ENCODE peak calls at places on chromosomes 11 and 22, in eight cellular contexts. W is A549, I is body of pancreas, U is adrenal gland, M is stomach, N is HepG2, R is Peyer's patch, E is IMR-90. V is an unnamed sample.

GRCh38 chr11:24509114-24509513 is 12.3 kb downstream of the LUZP2 start:
- DNase-seq in M (no peak), N (no peak), R (no peak), W (no peak), I (no peak), E (peak), U (no peak), V (no peak)

GRCh38 chr11:120608760-120609211 is 97.2 kb downstream of the GRIK4 start:
- DNase-seq in U (peak), W (no peak), E (no peak), I (peak), M (no peak), N (no peak), R (no peak), V (no peak)

GRCh38 chr11:88411265-88411664 is 73.7 kb upstream of the CTSC start:
- DNase-seq in E (peak), M (no peak), R (no peak), W (no peak), N (no peak), I (no peak), U (no peak), V (no peak)

GRCh38 chr11:76810151-76810853 is 27.1 kb downstream of the TSKU start:
- DNase-seq in U (peak), R (no peak), M (no peak), I (peak), N (no peak), E (no peak), W (peak), V (peak)

GRCh38 chr11:83220279-83220678 is 26.8 kb downstream of the ANKRD42 start:
- DNase-seq in U (no peak), I (no peak), R (no peak), E (no peak), W (no peak), N (no peak), M (no peak), V (no peak)

GRCh38 chr11:120336641-120337132 is 474 bp downstream of the ARHGEF12 start:
- DNase-seq in E (peak), N (no peak), U (peak), W (peak), M (no peak), R (no peak), I (no peak), V (peak)

GRCh38 chr22:35732116-35732515 is 14.4 kb downstream of the APOL5 start:
- DNase-seq in U (no peak), I (no peak), N (no peak), E (no peak), M (no peak), R (no peak), W (no peak), V (no peak)

GRCh38 chr11:35166369-35167360 is 27.7 kb downstream of the CD44 start:
- DNase-seq in N (no peak), E (peak), U (no peak), W (peak), M (no peak), I (no peak), R (no peak), V (no peak)

GRCh38 chr22:44709881-44710400 is 7.9 kb downstream of the PRR5 start:
- DNase-seq in I (no peak), E (no peak), U (no peak), N (no peak), W (no peak), R (no peak), M (no peak), V (no peak)

GRCh38 chr22:27074016-27074415 is 416.6 kb downstream of the MIAT start:
- DNase-seq in U (no peak), I (no peak), M (no peak), N (no peak), W (no peak), R (no peak), E (no peak), V (no peak)

GRCh38 chr11:106683435-106683834 is 334.8 kb downstream of the GUCY1A2 start:
- DNase-seq in U (no peak), W (no peak), I (no peak), R (no peak), M (no peak), E (no peak), N (no peak), V (no peak)

GRCh38 chr11:116697011-116697410 is 75.8 kb downstream of the BUD13 start:
- DNase-seq in U (no peak), I (no peak), M (no peak), E (no peak), N (no peak), R (no peak), W (no peak), V (no peak)

GRCh38 chr11:10438451-10438850 is 16.6 kb upstream of the AMPD3 start:
- DNase-seq in I (no peak), N (no peak), R (no peak), W (no peak), M (no peak), U (no peak), E (peak), V (no peak)

GRCh38 chr11:131695889-131696429 is 325.5 kb downstream of the NTM start:
- DNase-seq in U (no peak), M (no peak), R (no peak), N (no peak), E (peak), W (no peak), I (no peak), V (no peak)

GRCh38 chr11:63915961-63916836 is 765 bp downstream of the RCOR2 start:
- DNase-seq in I (no peak), U (no peak), N (peak), W (peak), E (no peak), R (peak), M (peak), V (peak)

GRCh38 chr11:63918576-63919171 is 1.7 kb upstream of the RCOR2 start:
- DNase-seq in N (no peak), I (no peak), U (no peak), W (no peak), R (no peak), M (no peak), E (no peak), V (no peak)

GRCh38 chr11:63916837-63917684 is at the start of gene RCOR2:
- DNase-seq in R (peak), M (peak), N (peak), U (peak), W (peak), E (peak), I (peak), V (peak)

GRCh38 chr11:63919267-63920125 is 2.5 kb upstream of the RCOR2 start:
- DNase-seq in W (no peak), M (peak), N (peak), E (no peak), I (no peak), R (no peak), U (no peak), V (no peak)

DNA sequence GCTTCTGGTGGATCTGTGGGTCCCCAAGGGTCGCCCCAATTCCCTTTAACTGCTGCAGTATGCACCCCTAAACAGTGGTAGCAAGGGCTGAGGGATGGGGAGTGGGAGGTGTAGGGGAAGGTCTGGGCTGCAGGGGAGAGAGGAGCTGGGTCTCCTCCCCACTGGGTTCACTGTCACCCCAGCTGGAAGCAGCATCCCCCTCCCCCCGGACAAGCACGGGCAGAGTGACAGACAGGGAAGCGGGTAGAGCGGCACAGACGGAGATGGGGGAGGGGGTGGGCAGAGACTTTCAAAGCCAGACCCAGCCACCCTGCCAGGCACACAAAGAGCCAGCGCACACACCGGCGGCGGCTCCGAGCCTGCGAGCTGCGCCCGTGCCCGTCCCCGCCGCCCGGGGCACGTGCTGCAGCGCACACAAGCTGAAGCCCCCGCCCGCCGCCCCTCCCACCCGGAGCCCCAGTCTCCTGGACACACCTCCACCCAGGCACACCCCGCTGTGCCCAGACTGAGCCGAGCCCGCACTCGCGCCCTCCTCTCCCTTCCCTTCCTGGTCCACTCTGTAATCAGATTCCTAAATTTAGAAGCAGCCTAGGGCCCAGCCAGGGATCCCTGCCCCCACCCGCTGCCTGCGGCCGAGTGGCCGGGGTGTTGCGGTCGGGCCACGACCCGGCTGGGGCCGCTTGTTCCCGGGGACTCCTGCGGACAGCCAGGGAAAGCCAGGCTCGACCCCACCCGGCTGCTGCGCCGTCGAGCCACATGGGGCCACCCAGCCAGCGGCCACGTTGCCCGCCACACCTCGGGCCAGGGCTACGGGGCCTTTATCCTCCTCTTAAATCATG is 940 bp upstream of the RCOR2 start:
- DNase-seq in R (peak), U (peak), I (peak), N (peak), M (peak), W (peak), E (no peak), V (peak)
- TF ChIP-seq POLR2A in R (no peak), U (no peak), I (peak), N (no peak), M (no peak), W (no peak), E (no peak), V (no peak)

DNA sequence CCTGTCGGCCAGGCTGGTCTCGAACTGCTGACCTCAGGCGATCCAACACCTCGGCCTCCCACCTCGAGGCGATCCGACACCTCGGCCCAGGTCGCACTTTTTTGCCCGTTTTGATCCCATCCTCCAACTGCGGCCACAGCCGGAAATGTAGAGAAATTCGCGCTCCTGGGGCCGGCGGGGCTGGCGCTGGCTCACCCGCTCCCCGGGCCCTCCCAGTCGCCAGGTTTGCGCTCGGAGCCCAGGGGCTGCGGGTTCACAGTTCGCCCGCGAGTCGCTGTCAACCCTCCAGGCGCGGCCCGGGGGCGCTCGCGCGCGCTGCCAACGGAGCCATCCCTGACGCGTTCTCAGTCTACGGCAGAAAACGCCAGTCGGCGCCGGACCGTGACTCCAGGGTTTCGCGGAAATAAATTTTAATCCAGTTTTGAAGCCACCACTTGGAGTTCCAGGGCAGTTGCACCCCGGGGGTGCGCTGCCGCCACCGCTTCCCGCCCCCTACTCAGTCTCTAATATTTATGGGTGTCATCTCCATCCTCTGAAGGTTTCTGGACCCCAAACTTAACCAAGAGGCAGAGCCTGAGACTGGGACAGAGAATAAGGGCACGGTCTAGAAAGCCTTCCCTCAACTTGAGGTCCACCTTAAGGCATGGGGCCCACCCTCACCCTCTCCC is 1.5 kb upstream of the KLHDC7B start:
- DNase-seq in N (no peak), I (peak), R (peak), W (peak), E (peak), U (peak), M (peak), V (peak)
- TF ChIP-seq POLR2A in N (no peak), I (peak), R (no peak), W (no peak), E (no peak), U (no peak), M (no peak), V (no peak)

GRCh38 chr11:19232910-19233503 is 7.7 kb downstream of the E2F8 start:
- DNase-seq in N (no peak), W (peak), M (no peak), R (no peak), E (peak), I (no peak), U (peak), V (no peak)

GRCh38 chr11:19225599-19225998 is 15.1 kb downstream of the E2F8 start:
- DNase-seq in E (no peak), W (no peak), I (no peak), M (no peak), U (no peak), N (no peak), R (no peak), V (no peak)

GRCh38 chr11:19228956-19229355 is 11.8 kb downstream of the E2F8 start:
- DNase-seq in I (no peak), W (no peak), E (no peak), M (no peak), U (no peak), N (no peak), R (no peak), V (no peak)

GRCh38 chr11:19226378-19227195 is 14.2 kb downstream of the E2F8 start:
- DNase-seq in W (no peak), U (no peak), R (no peak), E (no peak), N (no peak), I (no peak), M (no peak), V (no peak)

GRCh38 chr11:19229671-19230070 is 11.1 kb downstream of the E2F8 start:
- DNase-seq in R (no peak), I (no peak), M (no peak), W (no peak), N (no peak), E (no peak), U (no peak), V (no peak)
- TF ChIP-seq POLR2A in R (no peak), I (no peak), M (no peak), W (no peak), N (no peak), E (no peak), U (no peak), V (no peak)

DNA sequence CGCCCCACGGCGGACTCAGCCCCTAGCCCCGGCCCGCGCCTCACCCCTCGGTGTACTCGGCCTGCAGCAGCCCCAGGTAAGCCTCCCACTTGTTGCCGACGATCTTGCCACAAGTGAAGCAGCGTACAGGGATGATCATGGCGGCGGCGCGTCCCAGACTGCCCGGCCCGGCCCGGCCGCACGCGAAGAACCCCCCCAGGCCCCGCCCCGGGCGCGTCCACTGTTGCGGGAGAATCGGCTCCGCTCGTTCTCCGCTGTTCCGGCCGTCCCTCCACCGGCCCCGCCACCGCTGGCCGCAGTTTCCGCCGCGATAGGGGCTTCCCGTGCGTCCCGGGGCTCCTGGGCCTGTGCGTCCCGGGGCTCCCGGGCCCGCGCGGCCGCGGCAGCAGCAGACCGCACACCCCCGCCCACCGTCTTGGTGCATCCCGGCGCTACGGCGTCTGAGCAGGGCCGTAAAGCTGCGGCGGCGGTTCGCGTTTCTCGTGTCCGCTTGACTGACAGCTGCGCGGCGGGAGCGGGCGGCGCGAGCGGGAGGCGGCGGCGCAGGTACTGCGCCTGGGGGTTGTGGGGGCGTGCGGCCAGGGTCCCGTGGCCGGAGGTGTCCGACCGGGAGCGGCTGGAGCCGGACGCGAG is at the start of the genes POLR2L and TSPAN4:
- DNase-seq in N (peak), R (peak), W (peak), M (peak), U (peak), I (peak), E (peak), V (peak)
- TF ChIP-seq POLR2A in N (peak), R (peak), W (peak), M (no peak), U (peak), I (peak), E (peak), V (no peak)

GRCh38 chr22:31621507-31622160 is 40.4 kb downstream of the PISD start:
- DNase-seq in M (no peak), W (no peak), E (no peak), U (no peak), I (no peak), N (no peak), R (no peak), V (no peak)
- TF ChIP-seq POLR2A in M (no peak), W (no peak), E (no peak), U (no peak), I (no peak), N (no peak), R (no peak), V (no peak)

GRCh38 chr22:49659924-49660315 is 167.8 kb downstream of the BRD1 start:
- DNase-seq in R (no peak), M (no peak), I (no peak), N (no peak), E (no peak), W (no peak), U (no peak), V (no peak)
- TF ChIP-seq POLR2A in R (no peak), M (no peak), I (no peak), N (no peak), E (no peak), W (no peak), U (no peak), V (no peak)

GRCh38 chr11:134253189-134253993 is at the start of the genes ACAD8 and THYN1:
- DNase-seq in N (peak), E (peak), U (peak), I (peak), R (peak), M (peak), W (peak), V (peak)
- TF ChIP-seq POLR2A in N (peak), E (peak), U (peak), I (peak), R (peak), M (no peak), W (peak), V (no peak)

GRCh38 chr11:18395735-18396504 is 1.6 kb downstream of the LDHA start:
- DNase-seq in U (peak), R (peak), E (peak), W (peak), I (peak), M (peak), N (peak), V (peak)
- TF ChIP-seq POLR2A in U (peak), R (peak), E (peak), W (peak), I (peak), M (no peak), N (peak), V (peak)

V was measured in testis.